ENCODE peak calls at places on chromosomes 2 and 18, in four cellular contexts. A is fibroblast of the aortic adventitia, Q is fibroblast of lung, Z is Panc1. K is an unnamed sample.

GRCh38 chr2:12770569-12770968 is 53.8 kb downstream of the TRIB2 start:
- DNase-seq in A (no peak), Q (no peak), Z (no peak), K (no peak)

GRCh38 chr2:37816036-37816435 is 109.1 kb upstream of the RMDN2 start:
- DNase-seq in A (no peak), Q (no peak), Z (no peak), K (no peak)

GRCh38 chr2:179218848-179219594 is 45.6 kb downstream of the SESTD1 start:
- DNase-seq in A (peak; percentile 93), Q (peak; percentile 91), Z (peak; percentile 66), K (no peak)

GRCh38 chr18:22691988-22692710 is 241.0 kb upstream of the RBBP8 start:
- DNase-seq in A (peak; percentile 98), Q (peak; percentile 98), Z (no peak), K (no peak)

GRCh38 chr2:226649871-226650660 is 149.6 kb downstream of the IRS1 start:
- DNase-seq in A (peak; percentile 97), Q (peak; percentile 98), Z (peak; percentile 72), K (peak; percentile 72)

GRCh38 chr2:147572622-147573021 is 272.2 kb upstream of the ACVR2A start:
- DNase-seq in A (no peak), Q (no peak), Z (no peak), K (no peak)

GRCh38 chr2:231393149-231394131 is 2.1 kb upstream of the B3GNT7 start:
- DNase-seq in A (no peak), Q (no peak), Z (no peak), K (no peak)

GRCh38 chr2:60316381-60317028 is 236.9 kb downstream of the BCL11A start:
- DNase-seq in A (no peak), Q (no peak), Z (no peak), K (no peak)

GRCh38 chr2:154143105-154143504 is 271.4 kb downstream of the GALNT13 start:
- DNase-seq in A (no peak), Q (no peak), Z (no peak), K (no peak)

GRCh38 chr2:159138642-159139182 is 147.8 kb downstream of the WDSUB1 start:
- DNase-seq in A (no peak), Q (no peak), Z (no peak), K (no peak)

GRCh38 chr2:28624798-28625701 is 126.6 kb upstream of the PPP1CB start:
- DNase-seq in A (peak; percentile 70), Q (peak; percentile 81), Z (no peak), K (peak; percentile 91)

GRCh38 chr2:127707890-127708648 is 6.8 kb downstream of the SFT2D3 start:
- DNase-seq in A (peak; percentile 39), Q (peak; percentile 24), Z (no peak), K (no peak)

GRCh38 chr18:8960740-8961657 is 141.5 kb upstream of the NDUFV2 start:
- DNase-seq in A (peak; percentile 77), Q (peak; percentile 76), Z (peak; percentile 53), K (no peak)

GRCh38 chr2:191318037-191318728 is 73.0 kb downstream of the MYO1B start:
- DNase-seq in A (peak; percentile 83), Q (peak; percentile 80), Z (no peak), K (no peak)

GRCh38 chr2:239259603-239260298 is 141.1 kb downstream of the HDAC4 start:
- DNase-seq in A (no peak), Q (no peak), Z (no peak), K (peak; percentile 72)

GRCh38 chr2:117057021-117057420 is 757.5 kb upstream of the DDX18 start:
- DNase-seq in A (no peak), Q (no peak), Z (no peak), K (no peak)

GRCh38 chr2:144217853-144218633 is 301.9 kb downstream of the ZEB2 start:
- DNase-seq in A (peak; percentile 15), Q (peak; percentile 6), Z (no peak), K (no peak)

GRCh38 chr2:241009601-241010530 is 11.4 kb downstream of the SNED1 start:
- DNase-seq in A (peak; percentile 92), Q (peak; percentile 89), Z (no peak), K (peak; percentile 80)

GRCh38 chr2:20091305-20091991 is 40.0 kb upstream of the LAPTM4A start:
- DNase-seq in A (peak; percentile 98), Q (peak; percentile 92), Z (no peak), K (no peak)

GRCh38 chr2:152622228-152622627 is 95.0 kb downstream of the PRPF40A start:
- DNase-seq in A (peak; percentile 22), Q (no peak), Z (no peak), K (no peak)

GRCh38 chr2:186349508-186349907 is 136.6 kb upstream of the ZC3H15 start:
- DNase-seq in A (peak; percentile 96), Q (peak; percentile 95), Z (peak; percentile 15), K (no peak)

GRCh38 chr18:54127759-54128378 is 96.6 kb downstream of the MBD2 start:
- DNase-seq in A (peak; percentile 77), Q (peak; percentile 68), Z (no peak), K (no peak)

GRCh38 chr2:45332094-45332493 is 279.0 kb downstream of the SRBD1 start:
- DNase-seq in A (no peak), Q (no peak), Z (no peak), K (no peak)

GRCh38 chr2:20977497-20977896 is 66.4 kb downstream of the APOB start:
- DNase-seq in A (no peak), Q (no peak), Z (no peak), K (no peak)

GRCh38 chr2:28639092-28639691 is 112.4 kb upstream of the PPP1CB start:
- DNase-seq in A (no peak), Q (no peak), Z (no peak), K (no peak)

GRCh38 chr2:121805767-121806145 is 50.3 kb downstream of the TSN start:
- DNase-seq in A (no peak), Q (no peak), Z (no peak), K (no peak)

GRCh38 chr2:228048838-228049490 is 132.5 kb downstream of the SPHKAP start:
- DNase-seq in A (peak; percentile 70), Q (peak; percentile 66), Z (peak; percentile 77), K (no peak)

GRCh38 chr2:209321076-209321475 is 102.8 kb upstream of the MAP2 start:
- DNase-seq in A (peak; percentile 45), Q (peak; percentile 69), Z (no peak), K (no peak)

GRCh38 chr18:43692291-43692690 is 415.0 kb upstream of the SYT4 start:
- DNase-seq in A (peak; percentile 3), Q (peak; percentile 39), Z (no peak), K (no peak)

GRCh38 chr2:187078297-187078696 is 229.3 kb upstream of the ZSWIM2 start:
- DNase-seq in A (no peak), Q (peak; percentile 33), Z (no peak), K (no peak)

GRCh38 chr2:237081596-237081995 is 4.1 kb upstream of the COPS8 start:
- DNase-seq in A (no peak), Q (no peak), Z (no peak), K (no peak)

GRCh38 chr2:237083026-237083425 is 2.7 kb upstream of the COPS8 start:
- DNase-seq in A (no peak), Q (no peak), Z (no peak), K (no peak)

GRCh38 chr2:237084444-237084843 is 1.2 kb upstream of the COPS8 start:
- DNase-seq in A (no peak), Q (no peak), Z (no peak), K (no peak)

GRCh38 chr2:237090906-237091305 is 5.2 kb downstream of the COPS8 start:
- DNase-seq in A (no peak), Q (peak; percentile 54), Z (no peak), K (no peak)

GRCh38 chr2:237085261-237086221 is at the start of gene COPS8:
- DNase-seq in A (peak; percentile 91), Q (peak; percentile 94), Z (peak; percentile 57), K (peak; percentile 99)
- TF ChIP-seq CTCF in A (peak; percentile 36), Q (peak; percentile 29), Z (peak; percentile 48), K (peak; percentile 28)

GRCh38 chr2:69013123-69013836 is at the start of gene ANTXR1:
- DNase-seq in A (peak; percentile 84), Q (peak; percentile 85), Z (no peak), K (peak; percentile 72)
- TF ChIP-seq CTCF in A (no peak), Q (no peak), Z (peak; percentile 25), K (no peak)

GRCh38 chr18:48573632-48574293 is 34.9 kb downstream of the CTIF start:
- DNase-seq in A (no peak), Q (no peak), Z (no peak), K (peak; percentile 61)
- TF ChIP-seq CTCF in A (no peak), Q (no peak), Z (no peak), K (no peak)

DNA sequence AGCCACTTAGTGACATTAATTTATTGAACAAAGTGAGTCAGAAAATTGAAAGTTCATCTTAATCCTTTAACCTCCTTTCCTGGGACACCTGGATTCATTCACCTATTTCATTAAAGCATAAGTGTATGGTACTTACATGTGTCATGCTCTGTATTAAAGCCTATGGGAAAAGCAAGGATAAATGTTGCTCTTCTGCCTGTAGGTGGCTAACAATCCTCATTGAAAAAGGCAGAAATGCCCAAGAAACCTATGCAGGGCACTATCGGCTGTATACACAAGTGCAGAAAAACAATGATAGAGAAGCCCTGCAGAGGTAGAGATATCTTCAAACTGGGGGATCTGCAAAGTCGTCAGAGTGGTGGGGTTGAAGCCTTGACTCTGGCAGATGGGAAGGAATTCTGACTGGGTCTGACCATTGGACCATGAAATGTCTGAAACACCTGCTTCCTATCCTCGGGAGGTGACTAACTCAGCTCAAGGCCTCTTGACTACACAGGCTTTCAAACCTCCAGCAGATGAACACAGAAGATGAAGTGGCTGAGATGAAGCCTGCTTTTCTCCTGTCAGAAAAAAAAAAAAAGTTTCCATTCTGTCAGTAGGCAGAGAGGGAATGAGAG is 83.1 kb downstream of the DCC start:
- DNase-seq in A (no peak), Q (no peak), Z (no peak), K (no peak)
- TF ChIP-seq CTCF in A (no peak), Q (no peak), Z (no peak), K (no peak)